ENCODE peak calls at places on chromosomes 16 and 17, in ten cellular contexts. G, A, N, W, E, Y, Q, F, H and U are unnamed samples.

GRCh38 chr17:4607261-4607731 is 23.0 kb downstream of the SMTNL2 start:
- DNase-seq in H (no peak), Y (no peak), A (no peak), W (no peak), N (no peak), G (no peak), F (no peak), E (no peak), Q (no peak), U (no peak)

GRCh38 chr17:9234404-9234945 is 213.2 kb downstream of the NTN1 start:
- DNase-seq in Y (no peak), E (no peak), H (no peak), F (no peak), Q (no peak), W (no peak), A (no peak), N (no peak), G (no peak), U (no peak)

GRCh38 chr17:60435244-60436170 is 13.2 kb downstream of the CHCT1 start:
- DNase-seq in Y (peak), G (peak), E (peak), N (no peak), Q (peak), F (peak), A (peak), W (peak), H (peak), U (peak)

GRCh38 chr16:56372938-56373337 is 52.4 kb downstream of the AMFR start:
- DNase-seq in G (no peak), F (no peak), Y (no peak), E (no peak), N (no peak), H (peak), W (peak), Q (no peak), A (peak), U (no peak)

GRCh38 chr16:70749006-70749678 is 51.8 kb downstream of the VAC14 start:
- DNase-seq in H (no peak), G (no peak), Y (peak), A (no peak), W (no peak), Q (no peak), N (no peak), E (no peak), F (no peak), U (no peak)

GRCh38 chr17:16040710-16041251 is 41.2 kb downstream of the TTC19 start:
- DNase-seq in F (no peak), A (no peak), Y (peak), W (peak), N (no peak), E (no peak), Q (no peak), G (peak), H (peak), U (peak)

GRCh38 chr17:80279895-80280294 is 19.2 kb downstream of the RNF213 start:
- DNase-seq in G (peak), H (peak), Q (no peak), N (no peak), E (no peak), F (no peak), A (no peak), W (no peak), Y (peak), U (peak)

GRCh38 chr16:102060-102855 is 24.2 kb downstream of the MPG start:
- DNase-seq in G (no peak), W (no peak), H (peak), A (no peak), F (peak), E (no peak), Q (no peak), N (no peak), Y (peak), U (no peak)

GRCh38 chr17:19646788-19647696 is 1.5 kb upstream of the ALDH3A2 start:
- DNase-seq in E (no peak), N (no peak), F (no peak), W (peak), Y (peak), G (no peak), H (no peak), A (peak), Q (no peak), U (no peak)

DNA sequence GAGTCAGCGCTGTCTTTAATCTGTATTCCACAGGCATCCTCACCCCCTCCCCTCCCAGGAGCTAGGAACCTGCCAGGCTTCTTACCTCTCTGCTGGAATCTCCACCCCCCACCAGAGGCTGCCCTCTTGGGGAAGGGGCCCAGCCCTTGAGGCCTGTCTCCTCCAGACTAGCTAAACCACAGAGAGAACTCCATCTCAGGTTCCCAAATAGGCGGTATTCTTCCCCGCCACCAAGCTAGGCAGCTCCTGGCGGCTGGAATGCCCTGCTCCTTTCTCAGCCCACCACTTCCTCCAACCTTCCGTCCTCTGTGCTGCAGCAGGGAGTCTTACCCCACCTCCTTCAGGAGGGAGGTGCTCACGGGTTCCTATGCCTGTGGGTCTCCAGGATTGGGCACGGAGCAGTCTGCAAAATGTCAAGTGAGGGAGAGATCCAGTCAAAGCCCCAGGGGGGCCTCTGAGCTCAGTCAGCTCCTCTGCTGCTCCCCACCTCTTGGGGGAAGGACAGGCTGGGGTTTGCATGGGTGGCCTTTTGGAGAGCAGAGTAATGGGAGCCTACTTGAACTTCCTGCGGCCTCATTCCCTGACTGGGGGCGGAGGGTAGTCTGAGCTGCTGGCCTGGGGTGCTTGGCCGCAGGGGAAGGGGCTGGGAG is 55.7 kb downstream of the SREBF1 start:
- DNase-seq in G (no peak), H (peak), E (no peak), Q (no peak), N (peak), Y (peak), F (peak), W (peak), A (peak), U (peak)
- TF ChIP-seq CTCF in G (peak), H (peak), E (no peak), Q (no peak), N (peak), Y (peak), F (no peak), W (no peak), A (peak), U (peak)

DNA sequence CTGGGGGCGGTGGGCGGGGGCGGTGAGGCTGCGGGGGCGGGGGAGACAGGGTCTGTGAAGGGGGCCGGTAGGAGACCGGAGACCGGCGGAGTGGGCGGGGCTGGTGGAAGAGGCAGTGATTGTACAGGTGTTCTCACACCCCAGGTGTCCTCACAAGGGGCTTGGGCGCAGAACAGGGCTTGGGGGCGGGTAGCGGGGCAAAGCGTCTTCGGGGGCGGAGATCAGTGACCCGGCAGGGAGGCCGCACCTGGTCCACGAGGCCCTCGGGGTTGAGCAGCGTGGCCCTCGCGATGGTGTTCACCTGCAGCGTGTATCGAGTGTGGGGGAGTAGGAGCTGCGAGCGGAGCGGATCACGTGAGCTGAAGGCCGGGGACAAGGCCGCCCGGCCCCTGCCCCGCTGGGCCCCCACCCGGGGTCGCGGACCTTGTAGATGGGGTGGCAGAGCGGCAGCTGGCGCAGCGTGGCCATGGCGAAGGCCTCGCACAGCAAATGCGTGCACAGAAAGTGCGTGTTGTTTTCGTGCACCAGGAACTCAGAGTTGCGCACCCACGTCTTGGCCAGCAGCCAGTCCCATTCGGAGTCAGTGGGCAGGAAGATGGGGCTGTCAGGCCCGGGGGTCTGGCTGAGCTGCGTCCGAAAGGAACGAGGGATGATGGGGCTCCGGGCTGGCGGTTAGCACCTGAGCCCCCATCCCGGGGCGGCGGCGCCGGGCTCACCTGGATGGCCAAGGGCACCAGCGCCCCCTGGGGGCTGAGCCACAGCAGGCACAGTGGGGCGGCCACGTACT is 8.5 kb downstream of the ALOXE3 start:
- DNase-seq in E (peak), Y (peak), H (no peak), A (peak), N (no peak), F (no peak), G (no peak), W (peak), Q (no peak), U (no peak)
- TF ChIP-seq CTCF in E (peak), Y (peak), H (peak), A (peak), N (peak), F (peak), G (peak), W (peak), Q (peak), U (peak)

DNA sequence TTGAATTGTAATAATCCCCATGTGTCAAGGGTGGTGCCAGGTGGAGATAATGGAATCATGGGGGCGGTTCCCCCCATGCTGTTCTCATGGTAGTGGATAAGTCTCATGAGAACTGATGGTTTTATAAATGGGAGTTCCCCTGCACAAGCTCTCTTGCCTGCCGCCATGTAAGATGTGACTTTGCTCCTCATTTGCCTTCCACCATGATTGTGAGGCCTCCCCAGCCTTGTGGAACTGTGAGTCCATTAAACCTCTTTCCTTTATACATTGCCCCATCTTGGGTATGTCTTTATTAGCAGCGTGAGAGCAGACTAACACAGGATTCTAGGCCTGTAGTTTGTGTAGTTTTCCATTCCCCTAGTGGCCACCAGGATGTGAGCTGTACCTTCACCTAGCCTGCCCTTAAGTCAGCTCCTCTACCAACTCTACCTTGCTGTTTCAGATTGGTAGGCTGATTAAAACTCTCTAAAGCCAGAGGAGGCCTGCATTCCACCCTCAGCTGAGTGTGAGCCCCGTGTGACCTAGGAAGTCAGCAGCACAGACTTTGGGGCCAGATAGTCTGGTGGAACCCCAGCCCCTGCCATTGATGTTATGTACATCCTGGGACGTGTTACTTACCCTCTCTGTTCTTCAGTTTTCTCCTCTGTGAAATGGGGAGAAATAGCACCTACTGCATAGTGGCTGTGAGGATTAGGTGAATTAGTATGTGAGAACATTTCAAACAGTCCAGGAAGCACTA is 252.4 kb upstream of the CACNG5 start:
- DNase-seq in N (no peak), A (peak), W (no peak), E (no peak), Y (no peak), G (no peak), F (no peak), H (no peak), Q (no peak), U (no peak)
- TF ChIP-seq CTCF in N (peak), A (peak), W (peak), E (no peak), Y (no peak), G (no peak), F (no peak), H (no peak), Q (no peak), U (peak)

DNA sequence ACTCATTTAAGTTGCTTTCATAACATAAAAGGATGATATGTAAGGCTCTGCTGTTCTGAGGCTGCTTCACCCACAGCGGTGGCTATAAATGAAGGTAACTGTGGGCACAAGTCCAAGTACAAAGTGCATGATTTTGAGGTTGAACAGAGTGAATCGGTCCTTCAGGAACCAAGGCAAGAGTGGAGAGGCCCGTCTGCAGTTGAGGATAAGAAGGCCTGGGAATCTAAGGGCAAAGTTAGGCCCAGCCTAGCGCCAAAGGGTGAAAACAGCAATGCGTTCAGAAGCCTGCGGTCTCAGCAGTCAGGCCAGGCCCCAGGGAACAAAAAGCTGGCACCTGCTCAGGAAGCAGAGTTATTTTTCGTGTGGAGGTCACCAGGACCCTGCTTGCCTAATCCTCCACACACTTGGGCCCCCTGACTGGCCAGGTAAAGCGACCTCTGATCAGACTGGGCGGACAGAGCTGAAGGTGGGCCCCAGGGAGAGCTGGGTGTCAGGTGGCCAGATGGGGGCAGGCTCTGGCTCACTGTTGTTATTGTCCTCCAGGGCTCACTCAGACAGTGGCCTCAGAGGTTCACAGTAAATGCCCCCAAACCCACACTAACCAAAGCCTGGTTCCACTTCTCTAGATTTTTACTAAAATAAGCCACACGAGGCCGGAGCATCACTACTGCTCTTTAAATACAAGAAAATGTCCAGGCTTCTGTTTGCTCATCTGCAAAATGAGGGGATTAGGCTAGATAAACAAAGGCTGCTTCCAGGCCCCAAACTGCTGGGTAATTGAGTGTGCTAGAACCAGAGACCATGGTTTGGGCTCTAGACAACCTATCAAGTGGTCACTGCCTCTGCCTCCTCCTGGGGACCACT is 46.4 kb downstream of the TEX2 start:
- DNase-seq in N (no peak), H (peak), E (peak), F (no peak), G (no peak), A (peak), W (no peak), Q (peak), Y (peak), U (no peak)
- TF ChIP-seq CTCF in N (no peak), H (no peak), E (peak), F (no peak), G (no peak), A (peak), W (peak), Q (peak), Y (peak), U (peak)